ENCODE peak calls at places on chromosomes 3 and 15, in seven cellular contexts. One of them, this sample, is unnamed.

GRCh38 chr15:63049747-63050439 is 7.3 kb downstream of the TPM1 start:
- DNase-seq in dorsolateral prefrontal cortex: no peak
- DNase-seq in mesothelial cell of epicardium: no peak
- DNase-seq in activated effector memory CD4-positive, alpha-beta T cell treated with anti-CD3 and anti-CD28 coated beads, Interleukin-2, amount 50 U/mL, for 16 hours: no peak
- DNase-seq in stimulated activated CD8-positive, alpha-beta memory T cell treated with anti-CD3 and anti-CD28 coated beads, Interleukin-2, amount 100 ng/mL, for 1 hour: no peak
- DNase-seq in upper lobe of right lung: no peak
- DNase-seq in anterior cingulate cortex: no peak
- DNase-seq in this sample: no peak

GRCh38 chr15:48337626-48338025 is 6.4 kb downstream of the DUT start:
- DNase-seq in dorsolateral prefrontal cortex: no peak
- DNase-seq in mesothelial cell of epicardium: no peak
- DNase-seq in activated effector memory CD4-positive, alpha-beta T cell treated with anti-CD3 and anti-CD28 coated beads, Interleukin-2, amount 50 U/mL, for 16 hours: no peak
- DNase-seq in stimulated activated CD8-positive, alpha-beta memory T cell treated with anti-CD3 and anti-CD28 coated beads, Interleukin-2, amount 100 ng/mL, for 1 hour: no peak
- DNase-seq in upper lobe of right lung: no peak
- DNase-seq in anterior cingulate cortex: no peak
- DNase-seq in this sample: no peak

GRCh38 chr3:195150194-195151118 is 120.5 kb downstream of the XXYLT1 start:
- DNase-seq in dorsolateral prefrontal cortex: peak
- DNase-seq in mesothelial cell of epicardium: no peak
- DNase-seq in activated effector memory CD4-positive, alpha-beta T cell treated with anti-CD3 and anti-CD28 coated beads, Interleukin-2, amount 50 U/mL, for 16 hours: peak
- DNase-seq in stimulated activated CD8-positive, alpha-beta memory T cell treated with anti-CD3 and anti-CD28 coated beads, Interleukin-2, amount 100 ng/mL, for 1 hour: no peak
- DNase-seq in upper lobe of right lung: peak
- DNase-seq in anterior cingulate cortex: no peak
- DNase-seq in this sample: peak

GRCh38 chr3:42964286-42964685 is 14.8 kb upstream of the GASK1A start:
- DNase-seq in dorsolateral prefrontal cortex: no peak
- DNase-seq in mesothelial cell of epicardium: no peak
- DNase-seq in activated effector memory CD4-positive, alpha-beta T cell treated with anti-CD3 and anti-CD28 coated beads, Interleukin-2, amount 50 U/mL, for 16 hours: no peak
- DNase-seq in stimulated activated CD8-positive, alpha-beta memory T cell treated with anti-CD3 and anti-CD28 coated beads, Interleukin-2, amount 100 ng/mL, for 1 hour: no peak
- DNase-seq in upper lobe of right lung: no peak
- DNase-seq in anterior cingulate cortex: no peak
- DNase-seq in this sample: no peak

GRCh38 chr3:82274897-82275296 is 513.5 kb upstream of the GBE1 start:
- DNase-seq in dorsolateral prefrontal cortex: no peak
- DNase-seq in mesothelial cell of epicardium: no peak
- DNase-seq in activated effector memory CD4-positive, alpha-beta T cell treated with anti-CD3 and anti-CD28 coated beads, Interleukin-2, amount 50 U/mL, for 16 hours: no peak
- DNase-seq in stimulated activated CD8-positive, alpha-beta memory T cell treated with anti-CD3 and anti-CD28 coated beads, Interleukin-2, amount 100 ng/mL, for 1 hour: no peak
- DNase-seq in upper lobe of right lung: no peak
- DNase-seq in anterior cingulate cortex: no peak
- DNase-seq in this sample: no peak

GRCh38 chr3:61956236-61956635 is 394.9 kb downstream of the PTPRG start:
- DNase-seq in dorsolateral prefrontal cortex: no peak
- DNase-seq in mesothelial cell of epicardium: no peak
- DNase-seq in activated effector memory CD4-positive, alpha-beta T cell treated with anti-CD3 and anti-CD28 coated beads, Interleukin-2, amount 50 U/mL, for 16 hours: no peak
- DNase-seq in stimulated activated CD8-positive, alpha-beta memory T cell treated with anti-CD3 and anti-CD28 coated beads, Interleukin-2, amount 100 ng/mL, for 1 hour: no peak
- DNase-seq in upper lobe of right lung: no peak
- DNase-seq in anterior cingulate cortex: no peak
- DNase-seq in this sample: no peak

GRCh38 chr3:135000465-135000864 is 205.4 kb downstream of the EPHB1 start:
- DNase-seq in dorsolateral prefrontal cortex: no peak
- DNase-seq in mesothelial cell of epicardium: no peak
- DNase-seq in activated effector memory CD4-positive, alpha-beta T cell treated with anti-CD3 and anti-CD28 coated beads, Interleukin-2, amount 50 U/mL, for 16 hours: no peak
- DNase-seq in stimulated activated CD8-positive, alpha-beta memory T cell treated with anti-CD3 and anti-CD28 coated beads, Interleukin-2, amount 100 ng/mL, for 1 hour: no peak
- DNase-seq in upper lobe of right lung: no peak
- DNase-seq in anterior cingulate cortex: no peak
- DNase-seq in this sample: no peak

GRCh38 chr15:74724570-74725240 is 623 bp downstream of the CYP1A1 start:
- DNase-seq in dorsolateral prefrontal cortex: no peak
- DNase-seq in mesothelial cell of epicardium: no peak
- DNase-seq in activated effector memory CD4-positive, alpha-beta T cell treated with anti-CD3 and anti-CD28 coated beads, Interleukin-2, amount 50 U/mL, for 16 hours: no peak
- DNase-seq in stimulated activated CD8-positive, alpha-beta memory T cell treated with anti-CD3 and anti-CD28 coated beads, Interleukin-2, amount 100 ng/mL, for 1 hour: no peak
- DNase-seq in upper lobe of right lung: no peak
- DNase-seq in anterior cingulate cortex: no peak
- DNase-seq in this sample: no peak

GRCh38 chr3:50570508-50571279 is 1.4 kb downstream of the HEMK1 start:
- DNase-seq in dorsolateral prefrontal cortex: no peak
- DNase-seq in mesothelial cell of epicardium: no peak
- DNase-seq in activated effector memory CD4-positive, alpha-beta T cell treated with anti-CD3 and anti-CD28 coated beads, Interleukin-2, amount 50 U/mL, for 16 hours: no peak
- DNase-seq in stimulated activated CD8-positive, alpha-beta memory T cell treated with anti-CD3 and anti-CD28 coated beads, Interleukin-2, amount 100 ng/mL, for 1 hour: no peak
- DNase-seq in upper lobe of right lung: no peak
- DNase-seq in anterior cingulate cortex: no peak
- DNase-seq in this sample: no peak

GRCh38 chr3:123267821-123268220 is 66.1 kb downstream of the SEC22A start:
- DNase-seq in dorsolateral prefrontal cortex: no peak
- DNase-seq in mesothelial cell of epicardium: no peak
- DNase-seq in activated effector memory CD4-positive, alpha-beta T cell treated with anti-CD3 and anti-CD28 coated beads, Interleukin-2, amount 50 U/mL, for 16 hours: no peak
- DNase-seq in stimulated activated CD8-positive, alpha-beta memory T cell treated with anti-CD3 and anti-CD28 coated beads, Interleukin-2, amount 100 ng/mL, for 1 hour: no peak
- DNase-seq in upper lobe of right lung: no peak
- DNase-seq in anterior cingulate cortex: no peak
- DNase-seq in this sample: no peak

GRCh38 chr3:38651153-38651789 is 1.8 kb upstream of the SCN5A start:
- DNase-seq in dorsolateral prefrontal cortex: no peak
- DNase-seq in mesothelial cell of epicardium: peak
- DNase-seq in activated effector memory CD4-positive, alpha-beta T cell treated with anti-CD3 and anti-CD28 coated beads, Interleukin-2, amount 50 U/mL, for 16 hours: peak
- DNase-seq in stimulated activated CD8-positive, alpha-beta memory T cell treated with anti-CD3 and anti-CD28 coated beads, Interleukin-2, amount 100 ng/mL, for 1 hour: peak
- DNase-seq in upper lobe of right lung: peak
- DNase-seq in anterior cingulate cortex: no peak
- DNase-seq in this sample: no peak

GRCh38 chr3:31423522-31423921 is 109.2 kb upstream of the STT3B start:
- DNase-seq in dorsolateral prefrontal cortex: no peak
- DNase-seq in mesothelial cell of epicardium: no peak
- DNase-seq in activated effector memory CD4-positive, alpha-beta T cell treated with anti-CD3 and anti-CD28 coated beads, Interleukin-2, amount 50 U/mL, for 16 hours: no peak
- DNase-seq in stimulated activated CD8-positive, alpha-beta memory T cell treated with anti-CD3 and anti-CD28 coated beads, Interleukin-2, amount 100 ng/mL, for 1 hour: no peak
- DNase-seq in upper lobe of right lung: no peak
- DNase-seq in anterior cingulate cortex: no peak
- DNase-seq in this sample: no peak

GRCh38 chr15:72740202-72740601 is 43.4 kb downstream of the ADPGK start:
- DNase-seq in dorsolateral prefrontal cortex: no peak
- DNase-seq in mesothelial cell of epicardium: no peak
- DNase-seq in activated effector memory CD4-positive, alpha-beta T cell treated with anti-CD3 and anti-CD28 coated beads, Interleukin-2, amount 50 U/mL, for 16 hours: no peak
- DNase-seq in stimulated activated CD8-positive, alpha-beta memory T cell treated with anti-CD3 and anti-CD28 coated beads, Interleukin-2, amount 100 ng/mL, for 1 hour: no peak
- DNase-seq in upper lobe of right lung: no peak
- DNase-seq in anterior cingulate cortex: no peak
- DNase-seq in this sample: no peak

GRCh38 chr3:126355777-126356372 is 1.3 kb downstream of the KLF15 start:
- DNase-seq in dorsolateral prefrontal cortex: peak
- DNase-seq in mesothelial cell of epicardium: peak
- DNase-seq in activated effector memory CD4-positive, alpha-beta T cell treated with anti-CD3 and anti-CD28 coated beads, Interleukin-2, amount 50 U/mL, for 16 hours: no peak
- DNase-seq in stimulated activated CD8-positive, alpha-beta memory T cell treated with anti-CD3 and anti-CD28 coated beads, Interleukin-2, amount 100 ng/mL, for 1 hour: no peak
- DNase-seq in upper lobe of right lung: peak
- DNase-seq in anterior cingulate cortex: peak
- DNase-seq in this sample: peak

GRCh38 chr3:47577583-47578118 is 1.0 kb downstream of the CSPG5 start:
- DNase-seq in dorsolateral prefrontal cortex: no peak
- DNase-seq in mesothelial cell of epicardium: peak
- DNase-seq in activated effector memory CD4-positive, alpha-beta T cell treated with anti-CD3 and anti-CD28 coated beads, Interleukin-2, amount 50 U/mL, for 16 hours: no peak
- DNase-seq in stimulated activated CD8-positive, alpha-beta memory T cell treated with anti-CD3 and anti-CD28 coated beads, Interleukin-2, amount 100 ng/mL, for 1 hour: no peak
- DNase-seq in upper lobe of right lung: peak
- DNase-seq in anterior cingulate cortex: no peak
- DNase-seq in this sample: no peak

GRCh38 chr3:112814256-112814655 is 32.4 kb downstream of the CD200R1L start:
- DNase-seq in dorsolateral prefrontal cortex: no peak
- DNase-seq in mesothelial cell of epicardium: no peak
- DNase-seq in activated effector memory CD4-positive, alpha-beta T cell treated with anti-CD3 and anti-CD28 coated beads, Interleukin-2, amount 50 U/mL, for 16 hours: no peak
- DNase-seq in stimulated activated CD8-positive, alpha-beta memory T cell treated with anti-CD3 and anti-CD28 coated beads, Interleukin-2, amount 100 ng/mL, for 1 hour: no peak
- DNase-seq in upper lobe of right lung: no peak
- DNase-seq in anterior cingulate cortex: no peak
- DNase-seq in this sample: no peak

GRCh38 chr15:96789999-96790398 is 459.5 kb downstream of the NR2F2 start:
- DNase-seq in dorsolateral prefrontal cortex: no peak
- DNase-seq in mesothelial cell of epicardium: no peak
- DNase-seq in activated effector memory CD4-positive, alpha-beta T cell treated with anti-CD3 and anti-CD28 coated beads, Interleukin-2, amount 50 U/mL, for 16 hours: no peak
- DNase-seq in stimulated activated CD8-positive, alpha-beta memory T cell treated with anti-CD3 and anti-CD28 coated beads, Interleukin-2, amount 100 ng/mL, for 1 hour: no peak
- DNase-seq in upper lobe of right lung: no peak
- DNase-seq in anterior cingulate cortex: no peak
- DNase-seq in this sample: no peak

GRCh38 chr15:64460737-64461576 is 579 bp downstream of the ZNF609 start:
- DNase-seq in dorsolateral prefrontal cortex: no peak
- DNase-seq in mesothelial cell of epicardium: peak
- DNase-seq in activated effector memory CD4-positive, alpha-beta T cell treated with anti-CD3 and anti-CD28 coated beads, Interleukin-2, amount 50 U/mL, for 16 hours: peak
- DNase-seq in stimulated activated CD8-positive, alpha-beta memory T cell treated with anti-CD3 and anti-CD28 coated beads, Interleukin-2, amount 100 ng/mL, for 1 hour: no peak
- DNase-seq in upper lobe of right lung: no peak
- DNase-seq in anterior cingulate cortex: peak
- DNase-seq in this sample: no peak

This sample was measured in right atrium auricular region.